ENCODE peak calls at places on chromosomes 13 and 19, in six cellular contexts. V is skeletal muscle cell; A is lower leg skin; T is CD4-positive, alpha-beta T cell; K is cardiac fibroblast; L is BJ. R is an unnamed sample.

GRCh38 chr13:51731759-51732158 is 72.2 kb downstream of the DHRS12 start:
- DNase-seq in V (no peak), A (no peak), T (no peak), K (peak), L (no peak), R (no peak)

GRCh38 chr19:10105241-10106099 is 692 bp upstream of the PPAN start:
- DNase-seq in V (no peak), A (no peak), T (peak), K (no peak), L (no peak), R (no peak)

GRCh38 chr13:98013241-98013640 is 59.8 kb downstream of the IPO5 start:
- DNase-seq in V (no peak), A (no peak), T (no peak), K (no peak), L (no peak), R (no peak)

GRCh38 chr13:81116461-81117282 is 775.7 kb upstream of the SPRY2 start:
- DNase-seq in V (no peak), A (no peak), T (no peak), K (no peak), L (no peak), R (no peak)

GRCh38 chr19:43738780-43739211 is 16.0 kb downstream of the SMG9 start:
- DNase-seq in V (no peak), A (peak), T (no peak), K (no peak), L (no peak), R (no peak)

GRCh38 chr13:49858183-49858856 is 65.8 kb upstream of the KPNA3 start:
- DNase-seq in V (peak), A (no peak), T (no peak), K (peak), L (peak), R (no peak)

GRCh38 chr19:11306337-11306736 is 10.4 kb downstream of the TSPAN16 start:
- DNase-seq in V (no peak), A (no peak), T (no peak), K (no peak), L (no peak), R (no peak)

GRCh38 chr13:105732946-105733529 is 802.4 kb downstream of the EFNB2 start:
- DNase-seq in V (no peak), A (no peak), T (no peak), K (no peak), L (no peak), R (no peak)

GRCh38 chr13:25200783-25201182 is 28.7 kb upstream of the AMER2 start:
- DNase-seq in V (no peak), A (no peak), T (no peak), K (no peak), L (no peak), R (no peak)

GRCh38 chr13:52899206-52899605 is 50.8 kb upstream of the PCDH8 start:
- DNase-seq in V (no peak), A (no peak), T (no peak), K (no peak), L (no peak), R (no peak)

GRCh38 chr19:51354742-51355148 is 11.4 kb downstream of the ETFB start:
- DNase-seq in V (no peak), A (no peak), T (no peak), K (no peak), L (no peak), R (no peak)